ENCODE peak calls at places on chromosome 13, in seven cellular contexts. K, B, M, H, J, G and E are unnamed samples.

GRCh38 chr13:99979453-99980200 is 2.0 kb upstream of the ZIC2 start:
- DNase-seq in K (no peak), B (peak), M (peak), H (peak), J (no peak), G (no peak), E (peak)

GRCh38 chr13:37375724-37376123 is 222.8 kb downstream of the POSTN start:
- DNase-seq in K (no peak), B (no peak), M (peak), H (no peak), J (no peak), G (no peak), E (peak)

GRCh38 chr13:29859971-29860370 is 9.6 kb upstream of the UBL3 start:
- DNase-seq in K (no peak), B (no peak), M (peak), H (no peak), J (no peak), G (no peak), E (peak)

GRCh38 chr13:112137144-112137543 is 70.2 kb downstream of the SOX1 start:
- DNase-seq in K (no peak), B (no peak), M (no peak), H (no peak), J (no peak), G (no peak), E (no peak)

GRCh38 chr13:39600766-39601165 is 2.2 kb downstream of the LHFPL6 start:
- DNase-seq in K (no peak), B (peak), M (peak), H (peak), J (no peak), G (no peak), E (peak)

GRCh38 chr13:47027797-47028437 is 131.1 kb upstream of the HTR2A start:
- DNase-seq in K (no peak), B (no peak), M (no peak), H (no peak), J (no peak), G (no peak), E (peak)

GRCh38 chr13:110017379-110017778 is 231.0 kb upstream of the IRS2 start:
- DNase-seq in K (no peak), B (no peak), M (peak), H (no peak), J (no peak), G (no peak), E (peak)

GRCh38 chr13:110134801-110135200 is 172.2 kb downstream of the COL4A1 start:
- DNase-seq in K (no peak), B (peak), M (peak), H (peak), J (no peak), G (no peak), E (peak)

GRCh38 chr13:95301947-95302386 is 716 bp upstream of the ABCC4 start:
- DNase-seq in K (no peak), B (no peak), M (no peak), H (no peak), J (no peak), G (no peak), E (no peak)

GRCh38 chr13:114112826-114113322 is 19.5 kb downstream of the RASA3 start:
- DNase-seq in K (no peak), B (no peak), M (no peak), H (no peak), J (no peak), G (no peak), E (no peak)

GRCh38 chr13:98004107-98004506 is 50.6 kb downstream of the IPO5 start:
- DNase-seq in K (no peak), B (no peak), M (peak), H (no peak), J (no peak), G (no peak), E (peak)

GRCh38 chr13:110161112-110161897 is 145.7 kb downstream of the COL4A1 start:
- DNase-seq in K (no peak), B (no peak), M (no peak), H (no peak), J (no peak), G (no peak), E (no peak)

GRCh38 chr13:105874808-105875207 is 660.7 kb downstream of the EFNB2 start:
- DNase-seq in K (no peak), B (no peak), M (no peak), H (no peak), J (no peak), G (no peak), E (no peak)

GRCh38 chr13:50081106-50081898 is 66.1 kb downstream of the KCNRG start:
- DNase-seq in K (no peak), B (peak), M (no peak), H (peak), J (peak), G (peak), E (peak)

GRCh38 chr13:56755181-56755580 is 385.5 kb upstream of the PRR20A start:
- DNase-seq in K (no peak), B (no peak), M (no peak), H (no peak), J (no peak), G (no peak), E (no peak)

GRCh38 chr13:108961542-108962125 is 332.2 kb downstream of the MYO16 start:
- DNase-seq in K (no peak), B (no peak), M (peak), H (peak), J (no peak), G (no peak), E (peak)

GRCh38 chr13:71067164-71067815 is 799.7 kb downstream of the DACH1 start:
- DNase-seq in K (no peak), B (no peak), M (no peak), H (peak), J (no peak), G (no peak), E (no peak)

GRCh38 chr13:43698009-43698408 is 88.8 kb downstream of the ENOX1 start:
- DNase-seq in K (no peak), B (no peak), M (peak), H (no peak), J (no peak), G (no peak), E (no peak)

GRCh38 chr13:40070357-40070756 is 414.9 kb downstream of the COG6 start:
- DNase-seq in K (no peak), B (no peak), M (no peak), H (no peak), J (no peak), G (no peak), E (no peak)

GRCh38 chr13:114065141-114065925 is 67.1 kb downstream of the RASA3 start:
- DNase-seq in K (peak), B (peak), M (peak), H (peak), J (peak), G (peak), E (peak)

GRCh38 chr13:29383476-29383875 is 212.0 kb downstream of the SLC7A1 start:
- DNase-seq in K (no peak), B (no peak), M (no peak), H (no peak), J (no peak), G (no peak), E (no peak)

GRCh38 chr13:32026619-32027018 is 5.0 kb upstream of the FRY start:
- DNase-seq in K (no peak), B (no peak), M (no peak), H (peak), J (no peak), G (no peak), E (no peak)

GRCh38 chr13:31395090-31395489 is 195.3 kb downstream of the B3GLCT start:
- DNase-seq in K (no peak), B (no peak), M (no peak), H (no peak), J (no peak), G (no peak), E (no peak)

GRCh38 chr13:24306632-24307031 is 2.7 kb upstream of the C1QTNF9 start:
- DNase-seq in K (no peak), B (no peak), M (peak), H (no peak), J (no peak), G (no peak), E (peak)